ENCODE peak calls at places on chromosome 14, in seven cellular contexts. E, V, B, O, Y, S and C are unnamed samples.

GRCh38 chr14:102215071-102215470 is 75.4 kb downstream of the WDR20 start:
- DNase-seq in O (no peak), B (no peak), E (no peak), V (no peak), Y (no peak), S (no peak), C (no peak)

GRCh38 chr14:28297559-28297958 is 469.0 kb upstream of the FOXG1 start:
- DNase-seq in S (no peak), O (no peak), V (no peak), E (no peak), Y (no peak), B (no peak), C (no peak)

GRCh38 chr14:24327303-24327702 is 7.6 kb downstream of the ADCY4 start:
- DNase-seq in O (no peak), E (no peak), Y (no peak), B (no peak), S (no peak), V (no peak), C (no peak)

GRCh38 chr14:99565383-99565782 is 38.6 kb downstream of the CCDC85C start:
- DNase-seq in Y (no peak), B (no peak), S (no peak), E (no peak), O (no peak), V (no peak), C (no peak)

GRCh38 chr14:99001241-99001640 is 270.8 kb downstream of the BCL11B start:
- DNase-seq in S (no peak), O (no peak), Y (no peak), E (no peak), V (no peak), B (no peak), C (no peak)

GRCh38 chr14:105180598-105181528 is at the start of gene NUDT14:
- DNase-seq in Y (no peak), S (peak; percentile 92), E (peak; percentile 46), B (no peak), O (peak; percentile 57), V (peak; percentile 91), C (peak; percentile 96)

GRCh38 chr14:23551266-23552028 is at the start of gene ZFHX2:
- DNase-seq in S (peak; percentile 92), O (peak; percentile 70), V (peak; percentile 75), B (peak; percentile 92), Y (no peak), E (peak; percentile 67), C (peak; percentile 91)

GRCh38 chr14:72904840-72905561 is 11.1 kb upstream of the DPF3 start:
- DNase-seq in V (peak; percentile 46), E (peak; percentile 44), B (peak; percentile 53), O (peak; percentile 68), Y (no peak), S (peak; percentile 71), C (peak; percentile 65)

GRCh38 chr14:106459971-106460730 is 933.8 kb downstream of the TMEM121 start:
- DNase-seq in S (no peak), E (no peak), B (no peak), Y (no peak), V (peak; percentile 17), O (no peak), C (no peak)

GRCh38 chr14:74917646-74918081 is 5.4 kb downstream of the RPS6KL1 start:
- DNase-seq in B (no peak), O (no peak), E (no peak), S (no peak), V (no peak), Y (no peak), C (no peak)

GRCh38 chr14:66017960-66018359 is 468.2 kb upstream of the CCDC196 start:
- DNase-seq in S (no peak), B (no peak), O (no peak), E (no peak), Y (no peak), V (no peak), C (no peak)

GRCh38 chr14:35927727-35928126 is 101.6 kb downstream of the BRMS1L start:
- DNase-seq in Y (no peak), E (no peak), B (no peak), V (no peak), O (no peak), S (no peak), C (no peak)

GRCh38 chr14:58428011-58428807 is 690 bp downstream of the KIAA0586 start:
- DNase-seq in V (peak; percentile 29), O (peak; percentile 73), Y (no peak), E (peak; percentile 33), B (peak; percentile 56), S (no peak), C (peak; percentile 35)

GRCh38 chr14:69580009-69580577 is 5.4 kb upstream of the CCDC177 start:
- DNase-seq in E (peak; percentile 37), O (peak; percentile 36), B (peak; percentile 95), V (peak; percentile 61), Y (no peak), S (peak; percentile 76), C (peak; percentile 40)

GRCh38 chr14:101022121-101022520 is 118.6 kb upstream of the RTL1 start:
- DNase-seq in E (no peak), Y (no peak), V (no peak), O (no peak), S (no peak), B (no peak), C (no peak)

GRCh38 chr14:50714452-50715073 is 46.5 kb upstream of the SAV1 start:
- DNase-seq in Y (no peak), V (peak; percentile 32), O (peak; percentile 60), E (peak; percentile 16), B (peak; percentile 12), S (no peak), C (peak; percentile 29)

GRCh38 chr14:30692669-30693068 is 70.5 kb downstream of the SCFD1 start:
- DNase-seq in V (no peak), Y (no peak), S (no peak), O (no peak), E (no peak), B (no peak), C (no peak)

GRCh38 chr14:88895116-88895515 is 70.7 kb downstream of the TTC8 start:
- DNase-seq in Y (no peak), V (no peak), B (no peak), E (no peak), O (no peak), S (no peak), C (no peak)

GRCh38 chr14:65403231-65403630 is 9.3 kb upstream of the FUT8 start:
- DNase-seq in B (no peak), V (no peak), Y (no peak), S (no peak), E (no peak), O (no peak), C (no peak)

GRCh38 chr14:24367506-24368214 is at the start of gene NFATC4:
- DNase-seq in Y (no peak), E (peak; percentile 81), V (peak; percentile 76), O (peak; percentile 88), B (peak; percentile 54), S (peak; percentile 88), C (peak; percentile 88)

GRCh38 chr14:76848879-76849278 is 22.7 kb downstream of the LRRC74A start:
- DNase-seq in S (no peak), V (peak; percentile 29), E (peak; percentile 15), O (no peak), B (no peak), Y (no peak), C (no peak)

GRCh38 chr14:101636081-101636560 is 74.8 kb downstream of the DIO3 start:
- DNase-seq in V (no peak), O (no peak), B (no peak), E (no peak), Y (peak; percentile 3), S (no peak), C (no peak)

DNA sequence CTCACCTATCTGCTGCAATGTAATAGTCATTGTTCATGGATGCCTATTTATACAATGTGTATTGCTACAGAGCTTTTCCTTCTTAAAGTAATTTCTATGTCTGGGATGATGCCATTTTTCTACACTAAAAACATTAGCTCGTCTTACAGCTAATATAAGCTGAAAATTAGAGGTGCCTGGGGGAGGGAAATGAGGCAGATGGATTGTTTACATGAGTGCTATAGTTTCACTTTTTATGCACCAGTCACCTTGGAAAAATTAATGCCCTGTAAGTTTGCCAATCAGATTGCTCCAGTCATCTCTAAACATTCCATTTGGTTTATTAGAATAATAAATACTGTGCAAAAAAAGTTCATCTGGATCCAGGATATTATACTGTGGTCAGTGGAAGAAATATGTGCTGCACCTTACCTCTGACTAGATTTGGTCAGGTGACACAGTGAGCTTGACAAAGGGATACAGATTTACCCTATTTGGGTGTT is 436.2 kb downstream of the RAD51B start:
- DNase-seq in S (no peak), V (no peak), Y (no peak), E (no peak), B (no peak), O (peak; percentile 77), C (no peak)
- TF ChIP-seq MAX in S (no peak), V (no peak), Y (no peak), E (no peak), B (no peak), O (no peak), C (no peak)

GRCh38 chr14:51922624-51923023 is 62.2 kb downstream of the GNG2 start:
- DNase-seq in Y (no peak), E (no peak), B (no peak), S (no peak), V (no peak), O (no peak), C (no peak)
- H2AFZ ChIP-seq in Y (no peak overlapping the region), E (no peak overlapping the region), B (no peak overlapping the region), S (no peak overlapping the region), V (no peak overlapping the region), O (no peak overlapping the region), C (no peak overlapping the region)

GRCh38 chr14:61178226-61179060 is 102.7 kb downstream of the TMEM30B start:
- DNase-seq in B (peak; percentile 85), E (peak; percentile 83), V (no peak), O (peak; percentile 95), Y (no peak), S (no peak), C (no peak)

GRCh38 chr14:61176686-61177085 is 104.5 kb downstream of the TMEM30B start:
- DNase-seq in V (no peak), B (no peak), E (no peak), Y (no peak), O (no peak), S (no peak), C (no peak)

GRCh38 chr14:61171687-61172086 is 109.5 kb downstream of the TMEM30B start:
- DNase-seq in Y (no peak), V (no peak), O (no peak), B (no peak), S (no peak), E (no peak), C (no peak)

GRCh38 chr14:61177279-61178225 is 103.6 kb downstream of the TMEM30B start:
- DNase-seq in Y (no peak), V (no peak), E (peak; percentile 56), B (no peak), O (no peak), S (no peak), C (no peak)

GRCh38 chr14:61174395-61175386 is 106.4 kb downstream of the TMEM30B start:
- DNase-seq in O (no peak), B (no peak), E (no peak), Y (no peak), S (no peak), V (no peak), C (no peak)
- TF ChIP-seq MAX in O (no peak), B (no peak), E (no peak), Y (no peak), S (no peak), V (no peak), C (no peak)

DNA sequence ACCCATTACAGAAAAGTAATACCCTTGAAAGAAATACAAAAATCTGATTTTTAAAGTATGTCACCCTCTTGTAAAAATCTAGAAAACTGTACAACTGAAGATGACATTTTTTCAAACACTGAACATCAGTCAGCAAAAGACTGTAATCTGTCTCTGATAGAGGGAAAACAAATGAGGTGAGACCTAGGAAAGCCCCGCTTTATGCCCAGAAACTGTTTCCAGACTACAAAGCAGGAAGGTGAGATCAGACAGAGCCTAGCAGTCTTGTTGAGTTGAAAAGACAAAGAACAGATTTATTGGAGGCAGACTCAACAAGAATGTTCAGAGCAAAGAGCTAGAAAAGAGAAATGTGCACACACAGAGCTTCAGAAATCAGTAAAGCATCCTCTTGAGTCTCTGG is 873.6 kb downstream of the LRFN5 start:
- DNase-seq in Y (no peak), B (no peak), E (no peak), V (no peak), O (no peak), S (no peak), C (no peak)
- H2AFZ ChIP-seq in Y (no peak overlapping the region), B (no peak overlapping the region), E (no peak overlapping the region), V (no peak overlapping the region), O (no peak overlapping the region), S (no peak overlapping the region), C (no peak overlapping the region)